ENCODE peak calls at places on chromosomes 3 and 15, in eight cellular contexts. G is hypothalamus, R is GM12865, F is T-helper 1 cell, I is NCI-H446 treated with DMSO at 0.1 percent for 48 hours, Z is fibroblast of lung, O is HCT116, B is heart left ventricle. D is an unnamed sample.
A peak's percentile ranks its signal among the peaks of the same experiment; 100 is the strongest.

GRCh38 chr3:197478746-197479668 is 76.8 kb downstream of the BDH1 start:
- DNase-seq in G (no peak), R (no peak), F (no peak), I (peak; percentile 85), Z (no peak), O (no peak), B (no peak), D (no peak)

GRCh38 chr3:45105855-45106655 is 40.1 kb downstream of the CDCP1 start:
- DNase-seq in G (no peak), R (peak; percentile 30), F (peak; percentile 28), I (no peak), Z (peak; percentile 87), O (peak; percentile 73), B (no peak), D (no peak)

GRCh38 chr15:28896944-28897343 is 11.2 kb downstream of the APBA2 start:
- DNase-seq in G (no peak), R (no peak), F (no peak), I (peak; percentile 37), Z (peak; percentile 94), O (no peak), B (no peak), D (no peak)

GRCh38 chr3:37992271-37993066 is 1.9 kb downstream of the VILL start:
- DNase-seq in G (no peak), R (no peak), F (no peak), I (no peak), Z (no peak), O (no peak), B (no peak), D (no peak)

GRCh38 chr3:156788846-156789245 is 37.3 kb upstream of the LEKR1 start:
- DNase-seq in G (no peak), R (no peak), F (no peak), I (no peak), Z (no peak), O (no peak), B (no peak), D (no peak)

GRCh38 chr15:48458876-48459275 is 127.6 kb downstream of the DUT start:
- DNase-seq in G (no peak), R (no peak), F (no peak), I (no peak), Z (peak; percentile 45), O (no peak), B (no peak), D (no peak)

GRCh38 chr3:71102111-71103039 is 481.2 kb downstream of the FOXP1 start:
- DNase-seq in G (no peak), R (no peak), F (no peak), I (no peak), Z (peak; percentile 99), O (no peak), B (no peak), D (no peak)

GRCh38 chr3:120181632-120182031 is 87.4 kb upstream of the GSK3B start:
- DNase-seq in G (no peak), R (peak; percentile 8), F (no peak), I (no peak), Z (no peak), O (no peak), B (no peak), D (no peak)

GRCh38 chr3:172513488-172513887 is 9.7 kb downstream of the TNFSF10 start:
- DNase-seq in G (no peak), R (no peak), F (no peak), I (no peak), Z (no peak), O (no peak), B (no peak), D (no peak)

D was measured in substantia nigra.